ENCODE peak calls at places on chromosomes 4 and X, in nine cellular contexts. G is head of caudate nucleus; S is heart left ventricle; V is mucosa of descending colon; Q is CD8-positive, alpha-beta T cell; N is Right ventricle myocardium inferior; K is GM23248; M is Right ventricle myocardium superior; L is GM19239. F is an unnamed sample.

GRCh38 chr4:36222702-36223101 is 21.6 kb downstream of the ARAP2 start:
- DNase-seq in G (no peak), S (no peak), V (no peak), Q (no peak), N (no peak), K (no peak), M (no peak), L (no peak), F (no peak)

GRCh38 chr4:15707363-15707715 is 4.5 kb downstream of the BST1 start:
- DNase-seq in G (no peak), S (no peak), V (no peak), Q (no peak), N (no peak), K (peak), M (no peak), L (no peak), F (no peak)

GRCh38 chrX:84046403-84046984 is 141.5 kb downstream of the RPS6KA6 start:
- DNase-seq in G (no peak), S (no peak), V (no peak), Q (no peak), N (no peak), K (peak), M (no peak), L (peak), F (no peak)

GRCh38 chr4:66863481-66863880 is 681.8 kb downstream of the CENPC start:
- DNase-seq in G (no peak), S (no peak), V (no peak), Q (no peak), N (no peak), K (no peak), M (no peak), L (no peak), F (no peak)

GRCh38 chr4:156378053-156378665 is 424.5 kb upstream of the CTSO start:
- DNase-seq in G (no peak), S (peak), V (no peak), Q (no peak), N (no peak), K (peak), M (no peak), L (peak), F (no peak)

GRCh38 chr4:139633661-139634060 is 32.0 kb upstream of the MGST2 start:
- DNase-seq in G (no peak), S (peak), V (no peak), Q (no peak), N (no peak), K (peak), M (no peak), L (no peak), F (no peak)

GRCh38 chr4:100894339-100894870 is 376.6 kb upstream of the EMCN start:
- DNase-seq in G (no peak), S (no peak), V (no peak), Q (no peak), N (no peak), K (no peak), M (no peak), L (no peak), F (no peak)

GRCh38 chrX:7215842-7216241 is 67.9 kb upstream of the PUDP start:
- DNase-seq in G (no peak), S (no peak), V (no peak), Q (no peak), N (no peak), K (peak), M (no peak), L (no peak), F (no peak)

GRCh38 chr4:159105063-159105414 is 2.2 kb downstream of the RAPGEF2 start:
- DNase-seq in G (no peak), S (no peak), V (no peak), Q (no peak), N (no peak), K (peak), M (no peak), L (no peak), F (no peak)

GRCh38 chrX:130091976-130092522 is 18.2 kb downstream of the ELF4 start:
- DNase-seq in G (no peak), S (no peak), V (peak), Q (peak), N (peak), K (no peak), M (peak), L (peak), F (no peak)

GRCh38 chr4:73257242-73257994 is 1.2 kb downstream of the ANKRD17 start:
- DNase-seq in G (peak), S (peak), V (peak), Q (peak), N (peak), K (peak), M (peak), L (no peak), F (peak)

GRCh38 chrX:150692837-150693781 is at the start of gene MTMR1:
- DNase-seq in G (peak), S (peak), V (peak), Q (peak), N (peak), K (peak), M (peak), L (peak), F (peak)

GRCh38 chr4:8099981-8100464 is 58.6 kb downstream of the ABLIM2 start:
- DNase-seq in G (no peak), S (no peak), V (peak), Q (no peak), N (peak), K (no peak), M (no peak), L (no peak), F (no peak)

GRCh38 chr4:35465096-35465495 is 779.2 kb downstream of the ARAP2 start:
- DNase-seq in G (no peak), S (no peak), V (no peak), Q (no peak), N (no peak), K (no peak), M (no peak), L (no peak), F (no peak)

GRCh38 chr4:140094701-140095420 is 59.1 kb downstream of the MAML3 start:
- DNase-seq in G (peak), S (peak), V (peak), Q (peak), N (peak), K (no peak), M (peak), L (no peak), F (peak)

GRCh38 chr4:74714731-74715130 is 79.6 kb downstream of the BTC start:
- DNase-seq in G (no peak), S (no peak), V (no peak), Q (no peak), N (no peak), K (no peak), M (no peak), L (no peak), F (no peak)

GRCh38 chr4:129682586-129682985 is 586.6 kb downstream of the C4orf33 start:
- DNase-seq in G (no peak), S (no peak), V (no peak), Q (no peak), N (no peak), K (no peak), M (no peak), L (no peak), F (no peak)

GRCh38 chr4:2246384-2247127 is 4.6 kb upstream of the HAUS3 start:
- DNase-seq in G (no peak), S (no peak), V (peak), Q (peak), N (peak), K (no peak), M (no peak), L (peak), F (no peak)

GRCh38 chr4:1403591-1404572 is 2.4 kb downstream of the NKX1-1 start:
- DNase-seq in G (no peak), S (peak), V (no peak), Q (no peak), N (no peak), K (peak), M (peak), L (no peak), F (no peak)

GRCh38 chrX:41303013-41303412 is 30.9 kb upstream of the DDX3X start:
- DNase-seq in G (no peak), S (no peak), V (no peak), Q (no peak), N (no peak), K (no peak), M (no peak), L (no peak), F (no peak)

GRCh38 chrX:34875204-34875603 is 67.4 kb upstream of the FAM47B start:
- DNase-seq in G (no peak), S (no peak), V (no peak), Q (no peak), N (no peak), K (peak), M (no peak), L (no peak), F (no peak)

GRCh38 chrX:24682739-24683432 is 10.8 kb upstream of the POLA1 start:
- DNase-seq in G (no peak), S (no peak), V (no peak), Q (no peak), N (no peak), K (no peak), M (no peak), L (no peak), F (no peak)

GRCh38 chrX:39893417-39894338 is 204.1 kb downstream of the BCOR start:
- DNase-seq in G (no peak), S (no peak), V (no peak), Q (no peak), N (no peak), K (no peak), M (no peak), L (no peak), F (no peak)

GRCh38 chrX:776529-777230 is 146.1 kb downstream of the SHOX start:
- DNase-seq in G (no peak), S (no peak), V (no peak), Q (no peak), N (no peak), K (no peak), M (no peak), L (no peak), F (no peak)

GRCh38 chr4:99301376-99302164 is 10.8 kb upstream of the ADH1A start:
- DNase-seq in G (no peak), S (no peak), V (no peak), Q (no peak), N (no peak), K (peak), M (no peak), L (no peak), F (no peak)

GRCh38 chr4:52076731-52077130 is 25.6 kb downstream of the SPATA18 start:
- DNase-seq in G (peak), S (no peak), V (no peak), Q (no peak), N (no peak), K (no peak), M (peak), L (no peak), F (peak)

GRCh38 chrX:23870041-23870440 is 37.7 kb downstream of the APOO start:
- DNase-seq in G (no peak), S (no peak), V (no peak), Q (no peak), N (no peak), K (no peak), M (no peak), L (no peak), F (no peak)

GRCh38 chr4:8592366-8593267 is at the start of gene CPZ:
- DNase-seq in G (no peak), S (no peak), V (peak), Q (no peak), N (peak), K (peak), M (peak), L (no peak), F (no peak)

GRCh38 chr4:52660643-52661042 is 1.5 kb upstream of the USP46 start:
- DNase-seq in G (no peak), S (no peak), V (no peak), Q (no peak), N (no peak), K (no peak), M (no peak), L (no peak), F (no peak)

GRCh38 chr4:3443750-3444309 is 2.1 kb downstream of the HGFAC start:
- DNase-seq in G (no peak), S (no peak), V (peak), Q (no peak), N (peak), K (no peak), M (peak), L (no peak), F (no peak)

GRCh38 chr4:110156442-110156841 is 42.0 kb downstream of the ELOVL6 start:
- DNase-seq in G (no peak), S (no peak), V (no peak), Q (no peak), N (no peak), K (no peak), M (no peak), L (no peak), F (no peak)

GRCh38 chr4:9898596-9899345 is 117.3 kb downstream of the DRD5 start:
- DNase-seq in G (no peak), S (peak), V (no peak), Q (no peak), N (no peak), K (peak), M (peak), L (no peak), F (no peak)

GRCh38 chr4:11151500-11151899 is 277.2 kb downstream of the HS3ST1 start:
- DNase-seq in G (no peak), S (no peak), V (no peak), Q (no peak), N (no peak), K (no peak), M (no peak), L (no peak), F (no peak)

GRCh38 chrX:17736478-17736855 is 826 bp upstream of the SCML1 start:
- DNase-seq in G (no peak), S (no peak), V (no peak), Q (no peak), N (no peak), K (peak), M (no peak), L (no peak), F (no peak)

GRCh38 chrX:118459494-118459893 is 36.1 kb upstream of the DOCK11 start:
- DNase-seq in G (no peak), S (no peak), V (no peak), Q (no peak), N (no peak), K (peak), M (no peak), L (peak), F (no peak)

GRCh38 chrX:129980043-129980442 is 2.4 kb upstream of the BCORL1 start:
- DNase-seq in G (peak), S (peak), V (peak), Q (no peak), N (no peak), K (peak), M (peak), L (no peak), F (no peak)

GRCh38 chr4:31234494-31234893 is 514.3 kb downstream of the PCDH7 start:
- DNase-seq in G (no peak), S (no peak), V (no peak), Q (no peak), N (no peak), K (no peak), M (no peak), L (no peak), F (no peak)

GRCh38 chr4:39631700-39632079 is 7.0 kb downstream of the SMIM14 start:
- DNase-seq in G (no peak), S (no peak), V (no peak), Q (no peak), N (no peak), K (no peak), M (no peak), L (no peak), F (no peak)